ENCODE peak calls at places on chromosomes 12 and 14, in ten cellular contexts. H is naive thymus-derived CD4-positive, alpha-beta T cell; M is RWPE1; B is ureter; Y is H7; F is AG08395; P is hypothalamus; L is hippocampal formation; K is activated naive CD4-positive, alpha-beta T cell treated with anti-CD3 and anti-CD28 coated beads for 36 hours; V is endothelial cell. J is an unnamed sample.

GRCh38 chr12:42141981-42142606 is 2.6 kb downstream of the GXYLT1 start:
- DNase-seq in P (no peak), Y (no peak), H (no peak), L (no peak), F (no peak), M (no peak), B (no peak), V (no peak), K (no peak), J (no peak)

GRCh38 chr14:72495668-72496067 is 398.2 kb downstream of the DPF3 start:
- DNase-seq in M (no peak), F (no peak), P (no peak), K (no peak), Y (no peak), L (no peak), B (no peak), H (no peak), V (no peak), J (no peak)

GRCh38 chr14:30331030-30331429 is 227.9 kb upstream of the G2E3 start:
- DNase-seq in Y (no peak), M (no peak), F (no peak), H (no peak), V (no peak), B (no peak), P (no peak), L (no peak), K (no peak), J (no peak)

GRCh38 chr12:47754126-47754525 is 4.6 kb downstream of the RAPGEF3 start:
- DNase-seq in Y (no peak), H (no peak), L (no peak), K (no peak), B (no peak), F (no peak), P (no peak), M (peak; percentile 63), V (no peak), J (no peak)

GRCh38 chr12:53973093-53974042 is at the start of gene HOXC11:
- DNase-seq in M (peak; percentile 50), P (no peak), Y (peak; percentile 88), V (no peak), K (no peak), L (no peak), H (no peak), F (peak; percentile 60), B (no peak), J (peak; percentile 16)

GRCh38 chr12:41596190-41596589 is 408.1 kb downstream of the PDZRN4 start:
- DNase-seq in M (no peak), V (no peak), B (no peak), L (no peak), K (no peak), P (no peak), Y (no peak), F (no peak), H (no peak), J (no peak)

GRCh38 chr14:101120636-101121398 is 217.3 kb upstream of the RTL1 start:
- DNase-seq in F (no peak), V (no peak), B (peak; percentile 42), Y (peak; percentile 60), L (peak; percentile 23), H (no peak), P (no peak), M (no peak), K (peak; percentile 69), J (no peak)

GRCh38 chr14:90491221-90491867 is 94.5 kb downstream of the CALM1 start:
- DNase-seq in B (peak; percentile 54), H (no peak), Y (peak; percentile 58), V (no peak), L (peak; percentile 69), K (no peak), F (peak; percentile 49), M (no peak), P (peak; percentile 63), J (no peak)

GRCh38 chr12:54273981-54274380 is 5.9 kb downstream of the CBX5 start:
- DNase-seq in P (no peak), V (no peak), Y (no peak), M (no peak), L (no peak), H (no peak), K (no peak), B (no peak), F (no peak), J (no peak)

J was measured in foreskin melanocyte.